ENCODE peak calls at places on chromosome 9, in four cellular contexts. R is right cardiac atrium, D is iPS DF 6.9, O is lower lobe of right lung. Y is an unnamed sample.

GRCh38 chr9:114083693-114084092 is 5.6 kb upstream of the AMBP start:
- DNase-seq in R (no peak), D (no peak), O (no peak), Y (no peak)

GRCh38 chr9:13411827-13412226 is 132.3 kb upstream of the MPDZ start:
- DNase-seq in R (no peak), D (no peak), O (no peak), Y (no peak)

GRCh38 chr9:114180701-114181582 is 25.6 kb downstream of the COL27A1 start:
- DNase-seq in R (peak; percentile 76), D (no peak), O (peak; percentile 31), Y (no peak)

GRCh38 chr9:91991621-91992435 is 41.8 kb upstream of the ROR2 start:
- DNase-seq in R (no peak), D (no peak), O (no peak), Y (no peak)

GRCh38 chr9:135490980-135491444 is 9.5 kb upstream of the MRPS2 start:
- DNase-seq in R (no peak), D (no peak), O (peak; percentile 39), Y (no peak)

GRCh38 chr9:132046456-132046855 is 33.2 kb downstream of the MED27 start:
- DNase-seq in R (no peak), D (no peak), O (no peak), Y (no peak)

GRCh38 chr9:133142657-133143592 is 20.8 kb downstream of the GBGT1 start:
- DNase-seq in R (no peak), D (no peak), O (no peak), Y (no peak)

GRCh38 chr9:110058304-110058953 is 149.5 kb downstream of the C9orf152 start:
- DNase-seq in R (peak; percentile 59), D (peak; percentile 75), O (no peak), Y (no peak)

GRCh38 chr9:89555016-89555415 is 49.8 kb upstream of the GADD45G start:
- DNase-seq in R (no peak), D (no peak), O (no peak), Y (no peak)

GRCh38 chr9:114820776-114821501 is 15.1 kb upstream of the TNFSF15 start:
- DNase-seq in R (no peak), D (no peak), O (no peak), Y (no peak)

GRCh38 chr9:125066839-125067619 is 76.3 kb downstream of the SCAI start:
- DNase-seq in R (no peak), D (no peak), O (no peak), Y (no peak)

GRCh38 chr9:72465602-72466001 is 55.8 kb upstream of the TMC1 start:
- DNase-seq in R (no peak), D (no peak), O (no peak), Y (no peak)

GRCh38 chr9:112002847-112003457 is 106.3 kb downstream of the UGCG start:
- DNase-seq in R (no peak), D (no peak), O (no peak), Y (no peak)

GRCh38 chr9:71694332-71694731 is 74.0 kb downstream of the CEMIP2 start:
- DNase-seq in R (no peak), D (no peak), O (no peak), Y (no peak)

GRCh38 chr9:79193506-79194223 is 378.1 kb upstream of the TLE4 start:
- DNase-seq in R (no peak), D (no peak), O (no peak), Y (no peak)

GRCh38 chr9:77586591-77586990 is 61.5 kb downstream of the GNA14 start:
- DNase-seq in R (no peak), D (no peak), O (no peak), Y (no peak)

GRCh38 chr9:77587851-77588250 is 60.3 kb downstream of the GNA14 start:
- DNase-seq in R (no peak), D (no peak), O (no peak), Y (no peak)

GRCh38 chr9:77585335-77585786 is 62.8 kb downstream of the GNA14 start:
- DNase-seq in R (no peak), D (peak; percentile 41), O (no peak), Y (no peak)

GRCh38 chr9:77588319-77588937 is 59.7 kb downstream of the GNA14 start:
- DNase-seq in R (no peak), D (no peak), O (no peak), Y (no peak)

DNA sequence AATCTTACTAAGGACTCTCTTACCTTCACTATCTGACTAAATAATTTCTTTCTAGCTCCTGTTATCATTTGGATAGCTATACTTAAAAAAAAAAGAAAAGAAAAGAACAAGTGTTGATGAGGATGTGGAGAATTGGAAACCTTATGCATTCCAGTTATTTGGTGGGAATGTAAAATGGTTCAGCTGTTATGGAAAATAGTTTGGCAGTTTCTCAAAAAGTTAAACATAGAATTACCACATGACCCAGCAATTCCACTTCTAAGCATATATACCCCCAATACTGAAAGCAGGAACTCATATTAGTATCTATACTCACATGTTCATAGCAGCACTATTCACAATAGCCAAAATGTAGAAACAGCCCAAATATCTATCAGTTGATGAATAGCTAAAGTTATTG is 61.1 kb downstream of the GNA14 start:
- DNase-seq in R (no peak), D (no peak), O (no peak), Y (no peak)
- H3K4me1 ChIP-seq in R (no peaks in the 10 kb centered on the region), D (peaks cover 10% of the 10 kb centered on the region), O (peaks cover 42% of the 10 kb centered on the region), Y (no peaks in the 10 kb centered on the region)

GRCh38 chr9:82038897-82039296 is 50.3 kb downstream of the SPATA31D1 start:
- DNase-seq in R (no peak), D (no peak), O (no peak), Y (no peak)
- H3K4me1 ChIP-seq in R (no peaks in the 10 kb centered on the region), D (no peaks in the 10 kb centered on the region), O (no peaks in the 10 kb centered on the region), Y (no peaks in the 10 kb centered on the region)

GRCh38 chr9:86548220-86548619 is 194.0 kb upstream of the TUT7 start:
- DNase-seq in R (no peak), D (no peak), O (no peak), Y (no peak)
- H3K4me1 ChIP-seq in R (no peaks in the 10 kb centered on the region), D (peaks cover 4% of the 10 kb centered on the region), O (no peaks in the 10 kb centered on the region), Y (no peaks in the 10 kb centered on the region)

GRCh38 chr9:97938081-97938644 is at the start of gene HEMGN:
- DNase-seq in R (no peak), D (no peak), O (no peak), Y (no peak)
- H3K4me1 ChIP-seq in R (no peaks in the 10 kb centered on the region), D (no peaks in the 10 kb centered on the region), O (no peaks in the 10 kb centered on the region), Y (no peaks in the 10 kb centered on the region)

GRCh38 chr9:136848393-136849037 is 694 bp upstream of the PHPT1 start:
- DNase-seq in R (peak; percentile 85), D (no peak), O (no peak), Y (no peak)
- H3K4me1 ChIP-seq in R (peaks cover 2% of the 10 kb centered on the region), D (peaks cover 7% of the 10 kb centered on the region), O (peaks cover 36% of the 10 kb centered on the region), Y (peaks cover 39% of the 10 kb centered on the region)

DNA sequence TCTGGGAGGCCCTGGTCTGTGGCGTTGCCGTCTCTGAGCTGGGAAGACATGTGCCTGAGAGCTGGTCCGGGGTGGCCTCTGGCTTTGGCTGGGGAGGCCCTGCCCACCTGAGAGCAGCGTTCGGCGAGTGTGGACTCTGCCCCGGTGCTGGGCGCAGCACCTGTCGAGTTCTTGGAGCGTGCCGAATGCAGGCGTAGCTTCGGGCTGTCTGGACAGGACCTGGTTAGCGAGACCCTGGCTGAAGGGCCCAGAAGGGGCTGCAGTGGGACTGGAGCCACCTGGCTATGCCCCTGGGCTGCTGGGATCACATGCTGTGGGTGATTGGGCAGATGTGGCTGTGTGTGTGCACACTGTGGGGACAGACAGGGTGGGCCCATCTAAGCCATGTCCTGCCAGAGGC is 56.5 kb downstream of the RXRA start:
- DNase-seq in R (no peak), D (no peak), O (no peak), Y (no peak)
- H3K4me1 ChIP-seq in R (peaks cover 54% of the 10 kb centered on the region), D (peaks cover 2% of the 10 kb centered on the region), O (peaks cover 97% of the 10 kb centered on the region), Y (peaks cover 3% of the 10 kb centered on the region)

GRCh38 chr9:93117924-93118862 is 15.9 kb downstream of the NINJ1 start:
- DNase-seq in R (peak; percentile 18), D (no peak), O (peak; percentile 26), Y (no peak)
- H3K4me1 ChIP-seq in R (peaks cover 4% of the 10 kb centered on the region), D (peaks cover 8% of the 10 kb centered on the region), O (peaks cover 40% of the 10 kb centered on the region), Y (peaks cover 33% of the 10 kb centered on the region)

Y was measured in tibial nerve.